ENCODE peak calls at places on chromosomes 2 and 18, in seven cellular contexts. One of them, this sample, is unnamed.

GRCh38 chr2:2577366-2577765 is 246.3 kb upstream of the MYT1L start:
- DNase-seq in endodermal cell: peak; percentile 23
- DNase-seq in breast epithelium: no peak
- DNase-seq in neural progenitor cell: no peak
- DNase-seq in AG04450: no peak
- DNase-seq in heart right ventricle: no peak
- DNase-seq in IMR-90: no peak
- DNase-seq in this sample: no peak

GRCh38 chr2:14516844-14517243 is 115.7 kb upstream of the LRATD1 start:
- DNase-seq in AG04450: peak; percentile 92
- DNase-seq in IMR-90: peak; percentile 99
- DNase-seq in heart right ventricle: no peak
- DNase-seq in neural progenitor cell: no peak
- DNase-seq in endodermal cell: no peak
- DNase-seq in breast epithelium: no peak
- DNase-seq in this sample: no peak

GRCh38 chr18:62262050-62262449 is 63.1 kb upstream of the TNFRSF11A start:
- DNase-seq in neural progenitor cell: no peak
- DNase-seq in AG04450: no peak
- DNase-seq in IMR-90: no peak
- DNase-seq in endodermal cell: no peak
- DNase-seq in heart right ventricle: no peak
- DNase-seq in breast epithelium: no peak
- DNase-seq in this sample: no peak

GRCh38 chr2:32464441-32464840 is 107.6 kb downstream of the BIRC6 start:
- DNase-seq in endodermal cell: no peak
- DNase-seq in AG04450: no peak
- DNase-seq in breast epithelium: no peak
- DNase-seq in IMR-90: peak; percentile 17
- DNase-seq in heart right ventricle: no peak
- DNase-seq in neural progenitor cell: no peak
- DNase-seq in this sample: no peak

GRCh38 chr2:72146357-72147302 is 1.0 kb downstream of the CYP26B1 start:
- DNase-seq in neural progenitor cell: peak; percentile 48
- DNase-seq in AG04450: no peak
- DNase-seq in breast epithelium: peak; percentile 16
- DNase-seq in endodermal cell: peak; percentile 63
- DNase-seq in IMR-90: no peak
- DNase-seq in heart right ventricle: no peak
- DNase-seq in this sample: no peak

GRCh38 chr2:120740765-120741513 is 5.3 kb downstream of the GLI2 start:
- DNase-seq in breast epithelium: no peak
- DNase-seq in AG04450: no peak
- DNase-seq in neural progenitor cell: peak; percentile 91
- DNase-seq in endodermal cell: peak; percentile 92
- DNase-seq in IMR-90: peak; percentile 41
- DNase-seq in heart right ventricle: no peak
- DNase-seq in this sample: no peak

GRCh38 chr2:9001229-9001628 is 2.3 kb downstream of the MBOAT2 start:
- DNase-seq in AG04450: no peak
- DNase-seq in neural progenitor cell: no peak
- DNase-seq in endodermal cell: no peak
- DNase-seq in IMR-90: peak; percentile 55
- DNase-seq in breast epithelium: no peak
- DNase-seq in heart right ventricle: no peak
- DNase-seq in this sample: no peak

GRCh38 chr2:120262761-120263428 is 10.2 kb downstream of the RALB start:
- DNase-seq in IMR-90: peak; percentile 63
- DNase-seq in heart right ventricle: no peak
- DNase-seq in AG04450: no peak
- DNase-seq in endodermal cell: no peak
- DNase-seq in breast epithelium: no peak
- DNase-seq in neural progenitor cell: peak; percentile 40
- DNase-seq in this sample: no peak

GRCh38 chr2:6080837-6081541 is 388.8 kb downstream of the SOX11 start:
- DNase-seq in AG04450: no peak
- DNase-seq in breast epithelium: no peak
- DNase-seq in IMR-90: no peak
- DNase-seq in heart right ventricle: no peak
- DNase-seq in endodermal cell: no peak
- DNase-seq in neural progenitor cell: no peak
- DNase-seq in this sample: no peak

GRCh38 chr18:68402784-68403183 is 312.1 kb downstream of the TMX3 start:
- DNase-seq in endodermal cell: no peak
- DNase-seq in breast epithelium: no peak
- DNase-seq in neural progenitor cell: no peak
- DNase-seq in AG04450: no peak
- DNase-seq in IMR-90: no peak
- DNase-seq in heart right ventricle: no peak
- DNase-seq in this sample: no peak

GRCh38 chr18:64103979-64104378 is 44.9 kb downstream of the LINC00305 start:
- DNase-seq in heart right ventricle: no peak
- DNase-seq in AG04450: no peak
- DNase-seq in breast epithelium: no peak
- DNase-seq in neural progenitor cell: peak; percentile 16
- DNase-seq in endodermal cell: peak; percentile 71
- DNase-seq in IMR-90: no peak
- DNase-seq in this sample: no peak
- TF ChIP-seq CTCF in heart right ventricle: no peak
- TF ChIP-seq CTCF in AG04450: no peak
- TF ChIP-seq CTCF in breast epithelium: no peak
- TF ChIP-seq CTCF in neural progenitor cell: peak; percentile 33
- TF ChIP-seq CTCF in endodermal cell: peak; percentile 75
- TF ChIP-seq CTCF in IMR-90: no peak
- TF ChIP-seq CTCF in this sample: no peak

GRCh38 chr18:9930299-9930884 is 16.6 kb downstream of the VAPA start:
- DNase-seq in breast epithelium: no peak
- DNase-seq in heart right ventricle: no peak
- DNase-seq in IMR-90: no peak
- DNase-seq in AG04450: no peak
- DNase-seq in neural progenitor cell: no peak
- DNase-seq in endodermal cell: no peak
- DNase-seq in this sample: no peak
- H3K27ac ChIP-seq in breast epithelium: no peak overlapping the region
- H3K27ac ChIP-seq in heart right ventricle: no peak overlapping the region
- H3K27ac ChIP-seq in IMR-90: no peak overlapping the region
- H3K27ac ChIP-seq in AG04450: no peak overlapping the region
- H3K27ac ChIP-seq in neural progenitor cell: no peak overlapping the region
- H3K27ac ChIP-seq in endodermal cell: no peak overlapping the region
- H3K27ac ChIP-seq in this sample: no peak overlapping the region

DNA sequence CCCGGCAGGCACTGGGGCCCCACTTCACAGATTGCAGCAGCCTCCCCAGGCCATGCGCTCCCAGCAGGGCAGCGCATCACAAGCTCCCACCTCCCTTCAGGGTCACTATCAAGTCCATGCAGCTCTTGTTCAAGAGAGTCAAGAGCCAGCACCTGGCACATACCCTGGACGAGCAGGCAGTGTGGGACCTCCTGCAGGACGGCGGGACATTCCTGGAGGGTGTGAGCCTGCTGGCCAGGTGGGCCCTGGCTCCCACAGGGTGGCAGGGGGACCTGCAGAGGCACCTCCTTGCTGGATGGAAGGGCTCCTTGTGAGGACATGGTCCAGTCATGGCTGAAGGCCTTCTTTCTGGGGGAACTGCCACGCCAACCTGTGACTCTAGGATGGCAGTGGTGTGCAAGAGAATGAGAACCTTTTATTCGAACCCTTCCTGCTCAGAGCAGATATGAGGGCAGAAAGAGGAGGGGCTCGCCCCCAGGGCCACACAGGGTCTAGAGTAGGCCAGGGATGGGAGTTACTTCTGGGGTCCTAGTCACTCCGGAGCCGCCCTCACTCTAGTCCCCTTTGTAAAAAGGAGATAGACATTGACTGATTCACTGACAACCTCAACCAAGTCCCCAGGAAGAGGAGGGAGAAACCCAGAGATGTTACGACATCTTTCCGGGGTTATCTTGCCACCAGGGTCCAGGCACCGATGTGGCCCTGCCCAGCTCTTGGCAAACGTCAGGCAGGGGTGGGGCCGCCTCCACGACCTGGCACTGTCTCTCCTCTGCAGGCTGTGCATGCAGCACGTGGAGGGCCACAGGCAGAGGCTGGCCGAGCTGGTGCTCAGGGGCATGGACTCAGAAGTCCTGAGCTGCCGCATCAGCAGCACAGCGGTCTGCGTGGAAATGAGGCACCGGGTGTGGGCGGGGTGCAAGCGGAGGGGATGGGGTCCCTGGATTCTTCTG is 31.3 kb downstream of the HJURP start:
- DNase-seq in endodermal cell: peak; percentile 21
- DNase-seq in IMR-90: no peak
- DNase-seq in AG04450: no peak
- DNase-seq in heart right ventricle: no peak
- DNase-seq in neural progenitor cell: no peak
- DNase-seq in breast epithelium: no peak
- DNase-seq in this sample: no peak
- TF ChIP-seq CTCF in endodermal cell: no peak
- TF ChIP-seq CTCF in IMR-90: no peak
- TF ChIP-seq CTCF in AG04450: no peak
- TF ChIP-seq CTCF in heart right ventricle: no peak
- TF ChIP-seq CTCF in neural progenitor cell: no peak
- TF ChIP-seq CTCF in breast epithelium: no peak
- TF ChIP-seq CTCF in this sample: no peak

GRCh38 chr2:48886919-48887318 is 131.4 kb upstream of the LHCGR start:
- DNase-seq in neural progenitor cell: no peak
- DNase-seq in breast epithelium: no peak
- DNase-seq in heart right ventricle: no peak
- DNase-seq in endodermal cell: no peak
- DNase-seq in IMR-90: no peak
- DNase-seq in AG04450: no peak
- DNase-seq in this sample: no peak
- H3K27ac ChIP-seq in neural progenitor cell: no peak overlapping the region
- H3K27ac ChIP-seq in breast epithelium: no peak overlapping the region
- H3K27ac ChIP-seq in heart right ventricle: no peak overlapping the region
- H3K27ac ChIP-seq in endodermal cell: no peak overlapping the region
- H3K27ac ChIP-seq in IMR-90: no peak overlapping the region
- H3K27ac ChIP-seq in AG04450: no peak overlapping the region
- H3K27ac ChIP-seq in this sample: no peak overlapping the region

GRCh38 chr2:129056959-129057317 is 738.3 kb upstream of the HS6ST1 start:
- DNase-seq in neural progenitor cell: no peak
- DNase-seq in heart right ventricle: no peak
- DNase-seq in breast epithelium: no peak
- DNase-seq in endodermal cell: no peak
- DNase-seq in AG04450: no peak
- DNase-seq in IMR-90: no peak
- DNase-seq in this sample: no peak

GRCh38 chr2:129058981-129059380 is 740.3 kb upstream of the HS6ST1 start:
- DNase-seq in IMR-90: no peak
- DNase-seq in AG04450: no peak
- DNase-seq in breast epithelium: no peak
- DNase-seq in endodermal cell: no peak
- DNase-seq in neural progenitor cell: no peak
- DNase-seq in heart right ventricle: no peak
- DNase-seq in this sample: no peak

GRCh38 chr2:129067070-129067469 is 748.4 kb upstream of the HS6ST1 start:
- DNase-seq in IMR-90: no peak
- DNase-seq in breast epithelium: no peak
- DNase-seq in heart right ventricle: no peak
- DNase-seq in neural progenitor cell: no peak
- DNase-seq in endodermal cell: no peak
- DNase-seq in AG04450: no peak
- DNase-seq in this sample: no peak

GRCh38 chr2:129061079-129061785 is 742.6 kb upstream of the HS6ST1 start:
- DNase-seq in breast epithelium: no peak
- DNase-seq in AG04450: peak; percentile 45
- DNase-seq in heart right ventricle: no peak
- DNase-seq in IMR-90: peak; percentile 65
- DNase-seq in neural progenitor cell: no peak
- DNase-seq in endodermal cell: no peak
- DNase-seq in this sample: no peak

GRCh38 chr2:129062160-129062912 is 743.7 kb upstream of the HS6ST1 start:
- DNase-seq in neural progenitor cell: no peak
- DNase-seq in endodermal cell: no peak
- DNase-seq in breast epithelium: no peak
- DNase-seq in AG04450: no peak
- DNase-seq in IMR-90: no peak
- DNase-seq in heart right ventricle: no peak
- DNase-seq in this sample: no peak
- TF ChIP-seq CTCF in neural progenitor cell: no peak
- TF ChIP-seq CTCF in endodermal cell: no peak
- TF ChIP-seq CTCF in breast epithelium: no peak
- TF ChIP-seq CTCF in AG04450: no peak
- TF ChIP-seq CTCF in IMR-90: no peak
- TF ChIP-seq CTCF in heart right ventricle: no peak
- TF ChIP-seq CTCF in this sample: no peak

GRCh38 chr18:7735606-7736175 is 168.6 kb downstream of the PTPRM start:
- DNase-seq in heart right ventricle: no peak
- DNase-seq in breast epithelium: no peak
- DNase-seq in neural progenitor cell: no peak
- DNase-seq in IMR-90: no peak
- DNase-seq in endodermal cell: peak; percentile 63
- DNase-seq in AG04450: no peak
- DNase-seq in this sample: no peak

GRCh38 chr18:7733642-7734041 is 166.5 kb downstream of the PTPRM start:
- DNase-seq in breast epithelium: no peak
- DNase-seq in neural progenitor cell: no peak
- DNase-seq in endodermal cell: peak; percentile 67
- DNase-seq in AG04450: no peak
- DNase-seq in heart right ventricle: no peak
- DNase-seq in IMR-90: peak; percentile 4
- DNase-seq in this sample: no peak

GRCh38 chr18:7737483-7737882 is 170.4 kb downstream of the PTPRM start:
- DNase-seq in heart right ventricle: no peak
- DNase-seq in neural progenitor cell: no peak
- DNase-seq in breast epithelium: no peak
- DNase-seq in AG04450: no peak
- DNase-seq in IMR-90: no peak
- DNase-seq in endodermal cell: no peak
- DNase-seq in this sample: no peak

GRCh38 chr18:7730682-7731081 is 163.6 kb downstream of the PTPRM start:
- DNase-seq in breast epithelium: no peak
- DNase-seq in endodermal cell: no peak
- DNase-seq in neural progenitor cell: no peak
- DNase-seq in heart right ventricle: no peak
- DNase-seq in IMR-90: no peak
- DNase-seq in AG04450: no peak
- DNase-seq in this sample: no peak

GRCh38 chr18:7735194-7735593 is 168.1 kb downstream of the PTPRM start:
- DNase-seq in neural progenitor cell: no peak
- DNase-seq in IMR-90: no peak
- DNase-seq in heart right ventricle: no peak
- DNase-seq in AG04450: no peak
- DNase-seq in breast epithelium: no peak
- DNase-seq in endodermal cell: peak; percentile 75
- DNase-seq in this sample: no peak
- H3K27ac ChIP-seq in neural progenitor cell: no peak overlapping the region
- H3K27ac ChIP-seq in IMR-90: no peak overlapping the region
- H3K27ac ChIP-seq in heart right ventricle: peak overlapping the region; percentile 28
- H3K27ac ChIP-seq in AG04450: no peak overlapping the region
- H3K27ac ChIP-seq in breast epithelium: no peak overlapping the region
- H3K27ac ChIP-seq in endodermal cell: no peak overlapping the region
- H3K27ac ChIP-seq in this sample: no peak overlapping the region